ENCODE peak calls at places on chromosomes 7 and 10, in eight cellular contexts. One of them, this sample, is unnamed.

GRCh38 chr10:129993621-129994020 is 29.5 kb upstream of the EBF3 start:
- DNase-seq in iris pigment epithelial cell: no peak
- DNase-seq in heart left ventricle: no peak
- DNase-seq in LoVo: no peak
- DNase-seq in activated T-cell treated with anti-CD3 and anti-CD28 coated beads, Interleukin-2, amount 50 U/mL, for 4 hours: no peak
- DNase-seq in A549: no peak
- DNase-seq in heart right ventricle: no peak
- DNase-seq in H54: no peak
- DNase-seq in this sample: no peak

GRCh38 chr10:17668435-17669184 is 24.7 kb downstream of the STAM start:
- DNase-seq in iris pigment epithelial cell: no peak
- DNase-seq in heart left ventricle: no peak
- DNase-seq in LoVo: no peak
- DNase-seq in activated T-cell treated with anti-CD3 and anti-CD28 coated beads, Interleukin-2, amount 50 U/mL, for 4 hours: no peak
- DNase-seq in A549: no peak
- DNase-seq in heart right ventricle: no peak
- DNase-seq in H54: no peak
- DNase-seq in this sample: no peak

GRCh38 chr7:83072576-83073517 is 89.8 kb downstream of the PCLO start:
- DNase-seq in iris pigment epithelial cell: no peak
- DNase-seq in heart left ventricle: no peak
- DNase-seq in LoVo: no peak
- DNase-seq in activated T-cell treated with anti-CD3 and anti-CD28 coated beads, Interleukin-2, amount 50 U/mL, for 4 hours: no peak
- DNase-seq in A549: no peak
- DNase-seq in heart right ventricle: no peak
- DNase-seq in H54: no peak
- DNase-seq in this sample: no peak

GRCh38 chr7:84042110-84042539 is 152.5 kb downstream of the SEMA3A start:
- DNase-seq in iris pigment epithelial cell: peak; percentile 93
- DNase-seq in heart left ventricle: no peak
- DNase-seq in LoVo: peak; percentile 85
- DNase-seq in activated T-cell treated with anti-CD3 and anti-CD28 coated beads, Interleukin-2, amount 50 U/mL, for 4 hours: no peak
- DNase-seq in A549: peak; percentile 16
- DNase-seq in heart right ventricle: no peak
- DNase-seq in H54: no peak
- DNase-seq in this sample: no peak

GRCh38 chr10:5369362-5370158 is 4.8 kb downstream of the UCN3 start:
- DNase-seq in iris pigment epithelial cell: no peak
- DNase-seq in heart left ventricle: no peak
- DNase-seq in LoVo: no peak
- DNase-seq in activated T-cell treated with anti-CD3 and anti-CD28 coated beads, Interleukin-2, amount 50 U/mL, for 4 hours: no peak
- DNase-seq in A549: no peak
- DNase-seq in heart right ventricle: no peak
- DNase-seq in H54: no peak
- DNase-seq in this sample: no peak

GRCh38 chr10:80612261-80612660 is 74.6 kb downstream of the SH2D4B start:
- DNase-seq in iris pigment epithelial cell: no peak
- DNase-seq in heart left ventricle: no peak
- DNase-seq in LoVo: no peak
- DNase-seq in activated T-cell treated with anti-CD3 and anti-CD28 coated beads, Interleukin-2, amount 50 U/mL, for 4 hours: no peak
- DNase-seq in A549: no peak
- DNase-seq in heart right ventricle: no peak
- DNase-seq in H54: no peak
- DNase-seq in this sample: no peak

GRCh38 chr7:42046483-42046882 is 190.5 kb downstream of the GLI3 start:
- DNase-seq in iris pigment epithelial cell: peak; percentile 45
- DNase-seq in heart left ventricle: no peak
- DNase-seq in LoVo: no peak
- DNase-seq in activated T-cell treated with anti-CD3 and anti-CD28 coated beads, Interleukin-2, amount 50 U/mL, for 4 hours: no peak
- DNase-seq in A549: no peak
- DNase-seq in heart right ventricle: no peak
- DNase-seq in H54: no peak
- DNase-seq in this sample: no peak

GRCh38 chr10:36779238-36779846 is 346.1 kb upstream of the ANKRD30A start:
- DNase-seq in iris pigment epithelial cell: peak; percentile 78
- DNase-seq in heart left ventricle: no peak
- DNase-seq in LoVo: peak; percentile 23
- DNase-seq in activated T-cell treated with anti-CD3 and anti-CD28 coated beads, Interleukin-2, amount 50 U/mL, for 4 hours: no peak
- DNase-seq in A549: peak; percentile 70
- DNase-seq in heart right ventricle: no peak
- DNase-seq in H54: peak; percentile 17
- DNase-seq in this sample: peak; percentile 21

GRCh38 chr7:46993396-46993795 is 588.5 kb downstream of the TNS3 start:
- DNase-seq in iris pigment epithelial cell: peak; percentile 47
- DNase-seq in heart left ventricle: no peak
- DNase-seq in LoVo: no peak
- DNase-seq in activated T-cell treated with anti-CD3 and anti-CD28 coated beads, Interleukin-2, amount 50 U/mL, for 4 hours: no peak
- DNase-seq in A549: no peak
- DNase-seq in heart right ventricle: no peak
- DNase-seq in H54: no peak
- DNase-seq in this sample: peak; percentile 26

GRCh38 chr7:50806143-50806542 is 23.4 kb upstream of the GRB10 start:
- DNase-seq in iris pigment epithelial cell: no peak
- DNase-seq in heart left ventricle: no peak
- DNase-seq in LoVo: no peak
- DNase-seq in activated T-cell treated with anti-CD3 and anti-CD28 coated beads, Interleukin-2, amount 50 U/mL, for 4 hours: no peak
- DNase-seq in A549: no peak
- DNase-seq in heart right ventricle: no peak
- DNase-seq in H54: no peak
- DNase-seq in this sample: no peak

GRCh38 chr10:132449051-132449825 is 52.2 kb downstream of the PWWP2B start:
- DNase-seq in iris pigment epithelial cell: no peak
- DNase-seq in heart left ventricle: peak; percentile 75
- DNase-seq in LoVo: peak; percentile 14
- DNase-seq in activated T-cell treated with anti-CD3 and anti-CD28 coated beads, Interleukin-2, amount 50 U/mL, for 4 hours: no peak
- DNase-seq in A549: peak; percentile 65
- DNase-seq in heart right ventricle: peak; percentile 46
- DNase-seq in H54: no peak
- DNase-seq in this sample: peak; percentile 81

GRCh38 chr7:107359520-107360316 is 110.1 kb upstream of the GPR22 start:
- DNase-seq in iris pigment epithelial cell: no peak
- DNase-seq in heart left ventricle: no peak
- DNase-seq in LoVo: no peak
- DNase-seq in activated T-cell treated with anti-CD3 and anti-CD28 coated beads, Interleukin-2, amount 50 U/mL, for 4 hours: no peak
- DNase-seq in A549: no peak
- DNase-seq in heart right ventricle: no peak
- DNase-seq in H54: no peak
- DNase-seq in this sample: no peak

GRCh38 chr10:102668312-102669110 is 24.2 kb downstream of the TRIM8 start:
- DNase-seq in iris pigment epithelial cell: no peak
- DNase-seq in heart left ventricle: no peak
- DNase-seq in LoVo: no peak
- DNase-seq in activated T-cell treated with anti-CD3 and anti-CD28 coated beads, Interleukin-2, amount 50 U/mL, for 4 hours: no peak
- DNase-seq in A549: no peak
- DNase-seq in heart right ventricle: no peak
- DNase-seq in H54: no peak
- DNase-seq in this sample: no peak